ENCODE peak calls at places on chromosomes 12 and 14, in seven cellular contexts. One of them, this sample, is unnamed.
A peak's percentile ranks its signal among the peaks of the same experiment; 100 is the strongest.

GRCh38 chr12:85504624-85505023 is 224.6 kb downstream of the ALX1 start:
- ATAC-seq in upper lobe of right lung: no peak
- ATAC-seq in natural killer cell: no peak
- ATAC-seq in activated CD4-positive, CD25-positive, alpha-beta regulatory T cell treated with anti-CD3 and anti-CD28 coated beads, Interleukin-2, amount 50 U/mL, for 24 hours: no peak
- ATAC-seq in activated T-cell treated with anti-CD3 and anti-CD28 coated beads, Interleukin-2, amount 50 U/mL, for 4 hours: no peak
- ATAC-seq in RWPE2: no peak
- ATAC-seq in heart left ventricle: no peak
- ATAC-seq in this sample: no peak

GRCh38 chr12:122473543-122474323 is 27.0 kb downstream of the ZCCHC8 start:
- ATAC-seq in upper lobe of right lung: peak; percentile 36
- ATAC-seq in natural killer cell: no peak
- ATAC-seq in activated CD4-positive, CD25-positive, alpha-beta regulatory T cell treated with anti-CD3 and anti-CD28 coated beads, Interleukin-2, amount 50 U/mL, for 24 hours: peak; percentile 80
- ATAC-seq in activated T-cell treated with anti-CD3 and anti-CD28 coated beads, Interleukin-2, amount 50 U/mL, for 4 hours: peak; percentile 82
- ATAC-seq in RWPE2: peak; percentile 71
- ATAC-seq in heart left ventricle: no peak
- ATAC-seq in this sample: peak; percentile 98

GRCh38 chr12:64252708-64253107 is 30.6 kb upstream of the KICS2 start:
- ATAC-seq in upper lobe of right lung: no peak
- ATAC-seq in natural killer cell: no peak
- ATAC-seq in activated CD4-positive, CD25-positive, alpha-beta regulatory T cell treated with anti-CD3 and anti-CD28 coated beads, Interleukin-2, amount 50 U/mL, for 24 hours: no peak
- ATAC-seq in activated T-cell treated with anti-CD3 and anti-CD28 coated beads, Interleukin-2, amount 50 U/mL, for 4 hours: no peak
- ATAC-seq in RWPE2: no peak
- ATAC-seq in heart left ventricle: no peak
- ATAC-seq in this sample: no peak

GRCh38 chr12:57329219-57329618 is 78.2 kb upstream of the STAC3 start:
- ATAC-seq in upper lobe of right lung: no peak
- ATAC-seq in natural killer cell: peak; percentile 50
- ATAC-seq in activated CD4-positive, CD25-positive, alpha-beta regulatory T cell treated with anti-CD3 and anti-CD28 coated beads, Interleukin-2, amount 50 U/mL, for 24 hours: no peak
- ATAC-seq in activated T-cell treated with anti-CD3 and anti-CD28 coated beads, Interleukin-2, amount 50 U/mL, for 4 hours: no peak
- ATAC-seq in RWPE2: no peak
- ATAC-seq in heart left ventricle: no peak
- ATAC-seq in this sample: no peak

GRCh38 chr14:93974299-93974698 is 2.1 kb downstream of the ASB2 start:
- ATAC-seq in upper lobe of right lung: no peak
- ATAC-seq in natural killer cell: no peak
- ATAC-seq in activated CD4-positive, CD25-positive, alpha-beta regulatory T cell treated with anti-CD3 and anti-CD28 coated beads, Interleukin-2, amount 50 U/mL, for 24 hours: no peak
- ATAC-seq in activated T-cell treated with anti-CD3 and anti-CD28 coated beads, Interleukin-2, amount 50 U/mL, for 4 hours: no peak
- ATAC-seq in RWPE2: no peak
- ATAC-seq in heart left ventricle: peak; percentile 43
- ATAC-seq in this sample: no peak

GRCh38 chr14:89340200-89340667 is 76.8 kb downstream of the FOXN3 start:
- ATAC-seq in upper lobe of right lung: no peak
- ATAC-seq in natural killer cell: no peak
- ATAC-seq in activated CD4-positive, CD25-positive, alpha-beta regulatory T cell treated with anti-CD3 and anti-CD28 coated beads, Interleukin-2, amount 50 U/mL, for 24 hours: no peak
- ATAC-seq in activated T-cell treated with anti-CD3 and anti-CD28 coated beads, Interleukin-2, amount 50 U/mL, for 4 hours: no peak
- ATAC-seq in RWPE2: peak; percentile 64
- ATAC-seq in heart left ventricle: peak; percentile 39
- ATAC-seq in this sample: no peak

GRCh38 chr14:69333791-69334337 is 64.2 kb downstream of the ERH start:
- ATAC-seq in upper lobe of right lung: no peak
- ATAC-seq in natural killer cell: no peak
- ATAC-seq in activated CD4-positive, CD25-positive, alpha-beta regulatory T cell treated with anti-CD3 and anti-CD28 coated beads, Interleukin-2, amount 50 U/mL, for 24 hours: no peak
- ATAC-seq in activated T-cell treated with anti-CD3 and anti-CD28 coated beads, Interleukin-2, amount 50 U/mL, for 4 hours: no peak
- ATAC-seq in RWPE2: no peak
- ATAC-seq in heart left ventricle: no peak
- ATAC-seq in this sample: no peak

GRCh38 chr14:38839743-38840375 is 263.2 kb downstream of the SEC23A start:
- ATAC-seq in upper lobe of right lung: peak; percentile 80
- ATAC-seq in natural killer cell: no peak
- ATAC-seq in activated CD4-positive, CD25-positive, alpha-beta regulatory T cell treated with anti-CD3 and anti-CD28 coated beads, Interleukin-2, amount 50 U/mL, for 24 hours: no peak
- ATAC-seq in activated T-cell treated with anti-CD3 and anti-CD28 coated beads, Interleukin-2, amount 50 U/mL, for 4 hours: no peak
- ATAC-seq in RWPE2: peak; percentile 58
- ATAC-seq in heart left ventricle: no peak
- ATAC-seq in this sample: no peak

GRCh38 chr12:109606261-109607028 is 32.9 kb downstream of the MVK start:
- ATAC-seq in upper lobe of right lung: no peak
- ATAC-seq in natural killer cell: no peak
- ATAC-seq in activated CD4-positive, CD25-positive, alpha-beta regulatory T cell treated with anti-CD3 and anti-CD28 coated beads, Interleukin-2, amount 50 U/mL, for 24 hours: no peak
- ATAC-seq in activated T-cell treated with anti-CD3 and anti-CD28 coated beads, Interleukin-2, amount 50 U/mL, for 4 hours: no peak
- ATAC-seq in RWPE2: no peak
- ATAC-seq in heart left ventricle: peak; percentile 69
- ATAC-seq in this sample: no peak

GRCh38 chr12:57222286-57223190 is 5.9 kb downstream of the NXPH4 start:
- ATAC-seq in upper lobe of right lung: no peak
- ATAC-seq in natural killer cell: no peak
- ATAC-seq in activated CD4-positive, CD25-positive, alpha-beta regulatory T cell treated with anti-CD3 and anti-CD28 coated beads, Interleukin-2, amount 50 U/mL, for 24 hours: no peak
- ATAC-seq in activated T-cell treated with anti-CD3 and anti-CD28 coated beads, Interleukin-2, amount 50 U/mL, for 4 hours: no peak
- ATAC-seq in RWPE2: no peak
- ATAC-seq in heart left ventricle: no peak
- ATAC-seq in this sample: no peak

GRCh38 chr12:8078400-8078799 is 3.7 kb upstream of the NECAP1 start:
- ATAC-seq in upper lobe of right lung: peak; percentile 23
- ATAC-seq in natural killer cell: no peak
- ATAC-seq in activated CD4-positive, CD25-positive, alpha-beta regulatory T cell treated with anti-CD3 and anti-CD28 coated beads, Interleukin-2, amount 50 U/mL, for 24 hours: peak; percentile 11
- ATAC-seq in activated T-cell treated with anti-CD3 and anti-CD28 coated beads, Interleukin-2, amount 50 U/mL, for 4 hours: peak; percentile 19
- ATAC-seq in RWPE2: no peak
- ATAC-seq in heart left ventricle: no peak
- ATAC-seq in this sample: no peak

GRCh38 chr12:124398578-124399227 is 103.8 kb downstream of the RFLNA start:
- ATAC-seq in upper lobe of right lung: peak; percentile 3
- ATAC-seq in natural killer cell: no peak
- ATAC-seq in activated CD4-positive, CD25-positive, alpha-beta regulatory T cell treated with anti-CD3 and anti-CD28 coated beads, Interleukin-2, amount 50 U/mL, for 24 hours: no peak
- ATAC-seq in activated T-cell treated with anti-CD3 and anti-CD28 coated beads, Interleukin-2, amount 50 U/mL, for 4 hours: no peak
- ATAC-seq in RWPE2: no peak
- ATAC-seq in heart left ventricle: no peak
- ATAC-seq in this sample: no peak

GRCh38 chr12:40693503-40693863 is 1.2 kb downstream of the CNTN1 start:
- ATAC-seq in upper lobe of right lung: peak; percentile 56
- ATAC-seq in natural killer cell: no peak
- ATAC-seq in activated CD4-positive, CD25-positive, alpha-beta regulatory T cell treated with anti-CD3 and anti-CD28 coated beads, Interleukin-2, amount 50 U/mL, for 24 hours: no peak
- ATAC-seq in activated T-cell treated with anti-CD3 and anti-CD28 coated beads, Interleukin-2, amount 50 U/mL, for 4 hours: no peak
- ATAC-seq in RWPE2: no peak
- ATAC-seq in heart left ventricle: no peak
- ATAC-seq in this sample: no peak

GRCh38 chr12:19382563-19382962 is 56.7 kb upstream of the AEBP2 start:
- ATAC-seq in upper lobe of right lung: no peak
- ATAC-seq in natural killer cell: no peak
- ATAC-seq in activated CD4-positive, CD25-positive, alpha-beta regulatory T cell treated with anti-CD3 and anti-CD28 coated beads, Interleukin-2, amount 50 U/mL, for 24 hours: no peak
- ATAC-seq in activated T-cell treated with anti-CD3 and anti-CD28 coated beads, Interleukin-2, amount 50 U/mL, for 4 hours: no peak
- ATAC-seq in RWPE2: no peak
- ATAC-seq in heart left ventricle: no peak
- ATAC-seq in this sample: peak; percentile 48

GRCh38 chr12:57553343-57554202 is 3.7 kb downstream of the KIF5A start:
- ATAC-seq in upper lobe of right lung: no peak
- ATAC-seq in natural killer cell: no peak
- ATAC-seq in activated CD4-positive, CD25-positive, alpha-beta regulatory T cell treated with anti-CD3 and anti-CD28 coated beads, Interleukin-2, amount 50 U/mL, for 24 hours: no peak
- ATAC-seq in activated T-cell treated with anti-CD3 and anti-CD28 coated beads, Interleukin-2, amount 50 U/mL, for 4 hours: no peak
- ATAC-seq in RWPE2: no peak
- ATAC-seq in heart left ventricle: no peak
- ATAC-seq in this sample: no peak

GRCh38 chr12:108103517-108103916 is 25.6 kb upstream of the WSCD2 start:
- ATAC-seq in upper lobe of right lung: no peak
- ATAC-seq in natural killer cell: no peak
- ATAC-seq in activated CD4-positive, CD25-positive, alpha-beta regulatory T cell treated with anti-CD3 and anti-CD28 coated beads, Interleukin-2, amount 50 U/mL, for 24 hours: no peak
- ATAC-seq in activated T-cell treated with anti-CD3 and anti-CD28 coated beads, Interleukin-2, amount 50 U/mL, for 4 hours: no peak
- ATAC-seq in RWPE2: no peak
- ATAC-seq in heart left ventricle: no peak
- ATAC-seq in this sample: no peak

GRCh38 chr12:68319988-68320623 is 12.1 kb downstream of the MDM1 start:
- ATAC-seq in upper lobe of right lung: no peak
- ATAC-seq in natural killer cell: no peak
- ATAC-seq in activated CD4-positive, CD25-positive, alpha-beta regulatory T cell treated with anti-CD3 and anti-CD28 coated beads, Interleukin-2, amount 50 U/mL, for 24 hours: no peak
- ATAC-seq in activated T-cell treated with anti-CD3 and anti-CD28 coated beads, Interleukin-2, amount 50 U/mL, for 4 hours: no peak
- ATAC-seq in RWPE2: no peak
- ATAC-seq in heart left ventricle: peak; percentile 81
- ATAC-seq in this sample: no peak

GRCh38 chr12:91778091-91778819 is 367.4 kb downstream of the BTG1 start:
- ATAC-seq in upper lobe of right lung: peak; percentile 40
- ATAC-seq in natural killer cell: no peak
- ATAC-seq in activated CD4-positive, CD25-positive, alpha-beta regulatory T cell treated with anti-CD3 and anti-CD28 coated beads, Interleukin-2, amount 50 U/mL, for 24 hours: peak; percentile 19
- ATAC-seq in activated T-cell treated with anti-CD3 and anti-CD28 coated beads, Interleukin-2, amount 50 U/mL, for 4 hours: peak; percentile 44
- ATAC-seq in RWPE2: no peak
- ATAC-seq in heart left ventricle: no peak
- ATAC-seq in this sample: no peak

GRCh38 chr14:93091666-93092065 is 24.1 kb downstream of the ITPK1 start:
- ATAC-seq in upper lobe of right lung: no peak
- ATAC-seq in natural killer cell: no peak
- ATAC-seq in activated CD4-positive, CD25-positive, alpha-beta regulatory T cell treated with anti-CD3 and anti-CD28 coated beads, Interleukin-2, amount 50 U/mL, for 24 hours: no peak
- ATAC-seq in activated T-cell treated with anti-CD3 and anti-CD28 coated beads, Interleukin-2, amount 50 U/mL, for 4 hours: no peak
- ATAC-seq in RWPE2: no peak
- ATAC-seq in heart left ventricle: no peak
- ATAC-seq in this sample: no peak

GRCh38 chr12:103632554-103633216 is 45.6 kb downstream of the STAB2 start:
- ATAC-seq in upper lobe of right lung: peak; percentile 85
- ATAC-seq in natural killer cell: peak; percentile 54
- ATAC-seq in activated CD4-positive, CD25-positive, alpha-beta regulatory T cell treated with anti-CD3 and anti-CD28 coated beads, Interleukin-2, amount 50 U/mL, for 24 hours: no peak
- ATAC-seq in activated T-cell treated with anti-CD3 and anti-CD28 coated beads, Interleukin-2, amount 50 U/mL, for 4 hours: no peak
- ATAC-seq in RWPE2: peak; percentile 29
- ATAC-seq in heart left ventricle: no peak
- ATAC-seq in this sample: peak; percentile 83

GRCh38 chr14:70655110-70655826 is 13.6 kb downstream of the TTC9 start:
- ATAC-seq in upper lobe of right lung: peak; percentile 71
- ATAC-seq in natural killer cell: peak; percentile 84
- ATAC-seq in activated CD4-positive, CD25-positive, alpha-beta regulatory T cell treated with anti-CD3 and anti-CD28 coated beads, Interleukin-2, amount 50 U/mL, for 24 hours: peak; percentile 75
- ATAC-seq in activated T-cell treated with anti-CD3 and anti-CD28 coated beads, Interleukin-2, amount 50 U/mL, for 4 hours: peak; percentile 83
- ATAC-seq in RWPE2: peak; percentile 27
- ATAC-seq in heart left ventricle: no peak
- ATAC-seq in this sample: peak; percentile 69

This sample was measured in esophagus mucosa.